ENCODE peak calls at places on chromosomes 6 and 20, in five cellular contexts. Q is A172, C is heart right ventricle, J is fibroblast of lung, N is WTC11. M is an unnamed sample.

GRCh38 chr6:42821341-42821668 is 39.5 kb downstream of the BICRAL start:
- DNase-seq in Q (no peak), C (no peak), J (no peak), N (no peak), M (no peak)

GRCh38 chr6:168314029-168314420 is 5.6 kb downstream of the DACT2 start:
- DNase-seq in Q (no peak), C (no peak), J (no peak), N (no peak), M (no peak)

GRCh38 chr6:111566222-111566717 is 39.4 kb downstream of the TRAF3IP2 start:
- DNase-seq in Q (no peak), C (no peak), J (no peak), N (no peak), M (no peak)

GRCh38 chr20:61953037-61953788 is 112.5 kb downstream of the TAF4 start:
- DNase-seq in Q (no peak), C (no peak), J (no peak), N (no peak), M (no peak)

GRCh38 chr20:2195614-2196013 is 94.0 kb downstream of the STK35 start:
- DNase-seq in Q (no peak), C (no peak), J (no peak), N (no peak), M (no peak)

GRCh38 chr20:43583982-43584432 is 6.7 kb upstream of the IFT52 start:
- DNase-seq in Q (peak), C (peak), J (peak), N (no peak), M (peak)

GRCh38 chr20:17610566-17611289 is 40.9 kb downstream of the DSTN start:
- DNase-seq in Q (no peak), C (no peak), J (no peak), N (no peak), M (no peak)

GRCh38 chr6:113873043-113873667 is 16.0 kb downstream of the MARCKS start:
- DNase-seq in Q (no peak), C (peak), J (no peak), N (no peak), M (no peak)

GRCh38 chr6:77373955-77374354 is 89.3 kb downstream of the HTR1B start:
- DNase-seq in Q (no peak), C (no peak), J (no peak), N (no peak), M (no peak)

GRCh38 chr20:53917145-53918009 is 153.0 kb downstream of the BCAS1 start:
- DNase-seq in Q (peak), C (peak), J (peak), N (no peak), M (no peak)

GRCh38 chr6:30886897-30887255 is 2.6 kb downstream of the DDR1 start:
- DNase-seq in Q (no peak), C (no peak), J (no peak), N (no peak), M (no peak)

GRCh38 chr6:11354019-11354418 is 121.6 kb upstream of the NEDD9 start:
- DNase-seq in Q (no peak), C (peak), J (peak), N (no peak), M (no peak)

GRCh38 chr6:15464211-15464725 is 198.6 kb downstream of the DTNBP1 start:
- DNase-seq in Q (peak), C (peak), J (no peak), N (peak), M (peak)

GRCh38 chr6:54646069-54646468 is 200.5 kb upstream of the FAM83B start:
- DNase-seq in Q (no peak), C (no peak), J (no peak), N (no peak), M (no peak)

GRCh38 chr6:43301081-43301870 is 3.2 kb downstream of the SLC22A7 start:
- DNase-seq in Q (no peak), C (no peak), J (no peak), N (no peak), M (no peak)

GRCh38 chr6:106477790-106478189 is 117.3 kb downstream of the CRYBG1 start:
- DNase-seq in Q (no peak), C (no peak), J (no peak), N (no peak), M (no peak)

GRCh38 chr20:63495771-63496403 is 3.0 kb downstream of the EEF1A2 start:
- DNase-seq in Q (no peak), C (peak), J (peak), N (peak), M (no peak)

GRCh38 chr20:37920270-37920669 is 17.3 kb downstream of the VSTM2L start:
- DNase-seq in Q (no peak), C (no peak), J (no peak), N (no peak), M (no peak)

GRCh38 chr20:13953227-13953626 is 37.2 kb downstream of the SEL1L2 start:
- DNase-seq in Q (no peak), C (no peak), J (no peak), N (peak), M (no peak)

M was measured in CMK.